ENCODE peak calls at places on chromosome 2, in eight cellular contexts. One of them, this sample, is unnamed.
A peak's percentile ranks its signal among the peaks of the same experiment; 100 is the strongest.

GRCh38 chr2:188524519-188525113 is 232.9 kb downstream of the GULP1 start:
- DNase-seq in DMS153: peak; percentile 3
- DNase-seq in HepG2: peak; percentile 53
- DNase-seq in substantia nigra: no peak
- DNase-seq in left lung: no peak
- DNase-seq in stimulated activated CD4-positive, alpha-beta T cell treated with anti-CD3 and anti-CD28 coated beads, TNF-alpha, amount 100 ng/mL, for 1 hour: no peak
- DNase-seq in globus pallidus: peak; percentile 28
- DNase-seq in mucosa of gallbladder: peak; percentile 17
- DNase-seq in this sample: no peak

GRCh38 chr2:240340361-240340761 is 95.1 kb upstream of the GPC1 start:
- DNase-seq in DMS153: no peak
- DNase-seq in HepG2: no peak
- DNase-seq in substantia nigra: no peak
- DNase-seq in left lung: peak; percentile 74
- DNase-seq in stimulated activated CD4-positive, alpha-beta T cell treated with anti-CD3 and anti-CD28 coated beads, TNF-alpha, amount 100 ng/mL, for 1 hour: no peak
- DNase-seq in globus pallidus: no peak
- DNase-seq in mucosa of gallbladder: no peak
- DNase-seq in this sample: no peak

GRCh38 chr2:191217580-191217979 is 27.6 kb upstream of the MYO1B start:
- DNase-seq in DMS153: no peak
- DNase-seq in HepG2: peak; percentile 35
- DNase-seq in substantia nigra: no peak
- DNase-seq in left lung: no peak
- DNase-seq in stimulated activated CD4-positive, alpha-beta T cell treated with anti-CD3 and anti-CD28 coated beads, TNF-alpha, amount 100 ng/mL, for 1 hour: no peak
- DNase-seq in globus pallidus: no peak
- DNase-seq in mucosa of gallbladder: no peak
- DNase-seq in this sample: no peak

GRCh38 chr2:181742908-181743722 is 62.8 kb upstream of the NEUROD1 start:
- DNase-seq in DMS153: peak; percentile 7
- DNase-seq in HepG2: peak; percentile 66
- DNase-seq in substantia nigra: peak; percentile 22
- DNase-seq in left lung: no peak
- DNase-seq in stimulated activated CD4-positive, alpha-beta T cell treated with anti-CD3 and anti-CD28 coated beads, TNF-alpha, amount 100 ng/mL, for 1 hour: no peak
- DNase-seq in globus pallidus: peak; percentile 65
- DNase-seq in mucosa of gallbladder: peak; percentile 38
- DNase-seq in this sample: no peak

GRCh38 chr2:3169106-3169870 is 208.3 kb downstream of the EIPR1 start:
- DNase-seq in DMS153: no peak
- DNase-seq in HepG2: no peak
- DNase-seq in substantia nigra: no peak
- DNase-seq in left lung: no peak
- DNase-seq in stimulated activated CD4-positive, alpha-beta T cell treated with anti-CD3 and anti-CD28 coated beads, TNF-alpha, amount 100 ng/mL, for 1 hour: no peak
- DNase-seq in globus pallidus: no peak
- DNase-seq in mucosa of gallbladder: no peak
- DNase-seq in this sample: no peak

GRCh38 chr2:167157523-167157922 is 269.2 kb downstream of the XIRP2 start:
- DNase-seq in DMS153: no peak
- DNase-seq in HepG2: no peak
- DNase-seq in substantia nigra: no peak
- DNase-seq in left lung: no peak
- DNase-seq in stimulated activated CD4-positive, alpha-beta T cell treated with anti-CD3 and anti-CD28 coated beads, TNF-alpha, amount 100 ng/mL, for 1 hour: no peak
- DNase-seq in globus pallidus: no peak
- DNase-seq in mucosa of gallbladder: no peak
- DNase-seq in this sample: no peak

GRCh38 chr2:230498506-230499107 is 82.6 kb downstream of the SP100 start:
- DNase-seq in DMS153: no peak
- DNase-seq in HepG2: no peak
- DNase-seq in substantia nigra: no peak
- DNase-seq in left lung: no peak
- DNase-seq in stimulated activated CD4-positive, alpha-beta T cell treated with anti-CD3 and anti-CD28 coated beads, TNF-alpha, amount 100 ng/mL, for 1 hour: no peak
- DNase-seq in globus pallidus: no peak
- DNase-seq in mucosa of gallbladder: no peak
- DNase-seq in this sample: no peak

GRCh38 chr2:42110287-42110973 is 58.7 kb upstream of the EML4 start:
- DNase-seq in DMS153: no peak
- DNase-seq in HepG2: no peak
- DNase-seq in substantia nigra: no peak
- DNase-seq in left lung: no peak
- DNase-seq in stimulated activated CD4-positive, alpha-beta T cell treated with anti-CD3 and anti-CD28 coated beads, TNF-alpha, amount 100 ng/mL, for 1 hour: no peak
- DNase-seq in globus pallidus: no peak
- DNase-seq in mucosa of gallbladder: no peak
- DNase-seq in this sample: no peak

GRCh38 chr2:20632446-20632990 is 18.4 kb downstream of the HS1BP3 start:
- DNase-seq in DMS153: no peak
- DNase-seq in HepG2: no peak
- DNase-seq in substantia nigra: no peak
- DNase-seq in left lung: peak; percentile 18
- DNase-seq in stimulated activated CD4-positive, alpha-beta T cell treated with anti-CD3 and anti-CD28 coated beads, TNF-alpha, amount 100 ng/mL, for 1 hour: no peak
- DNase-seq in globus pallidus: no peak
- DNase-seq in mucosa of gallbladder: no peak
- DNase-seq in this sample: no peak

GRCh38 chr2:129711816-129712420 is 267.5 kb upstream of the RAB6C start:
- DNase-seq in DMS153: no peak
- DNase-seq in HepG2: no peak
- DNase-seq in substantia nigra: no peak
- DNase-seq in left lung: no peak
- DNase-seq in stimulated activated CD4-positive, alpha-beta T cell treated with anti-CD3 and anti-CD28 coated beads, TNF-alpha, amount 100 ng/mL, for 1 hour: no peak
- DNase-seq in globus pallidus: no peak
- DNase-seq in mucosa of gallbladder: no peak
- DNase-seq in this sample: no peak

GRCh38 chr2:18105929-18106328 is 227.5 kb downstream of the KCNS3 start:
- DNase-seq in DMS153: no peak
- DNase-seq in HepG2: no peak
- DNase-seq in substantia nigra: no peak
- DNase-seq in left lung: no peak
- DNase-seq in stimulated activated CD4-positive, alpha-beta T cell treated with anti-CD3 and anti-CD28 coated beads, TNF-alpha, amount 100 ng/mL, for 1 hour: no peak
- DNase-seq in globus pallidus: no peak
- DNase-seq in mucosa of gallbladder: no peak
- DNase-seq in this sample: no peak

GRCh38 chr2:70887550-70888229 is 48.0 kb upstream of the ATP6V1B1 start:
- DNase-seq in DMS153: peak; percentile 63
- DNase-seq in HepG2: no peak
- DNase-seq in substantia nigra: no peak
- DNase-seq in left lung: peak; percentile 84
- DNase-seq in stimulated activated CD4-positive, alpha-beta T cell treated with anti-CD3 and anti-CD28 coated beads, TNF-alpha, amount 100 ng/mL, for 1 hour: no peak
- DNase-seq in globus pallidus: no peak
- DNase-seq in mucosa of gallbladder: no peak
- DNase-seq in this sample: no peak

GRCh38 chr2:44770221-44771187 is 171.0 kb upstream of the SIX3 start:
- DNase-seq in DMS153: peak; percentile 32
- DNase-seq in HepG2: no peak
- DNase-seq in substantia nigra: no peak
- DNase-seq in left lung: no peak
- DNase-seq in stimulated activated CD4-positive, alpha-beta T cell treated with anti-CD3 and anti-CD28 coated beads, TNF-alpha, amount 100 ng/mL, for 1 hour: no peak
- DNase-seq in globus pallidus: no peak
- DNase-seq in mucosa of gallbladder: no peak
- DNase-seq in this sample: no peak

GRCh38 chr2:72028351-72028995 is 119.2 kb downstream of the CYP26B1 start:
- DNase-seq in DMS153: no peak
- DNase-seq in HepG2: no peak
- DNase-seq in substantia nigra: no peak
- DNase-seq in left lung: peak; percentile 57
- DNase-seq in stimulated activated CD4-positive, alpha-beta T cell treated with anti-CD3 and anti-CD28 coated beads, TNF-alpha, amount 100 ng/mL, for 1 hour: no peak
- DNase-seq in globus pallidus: no peak
- DNase-seq in mucosa of gallbladder: peak; percentile 5
- DNase-seq in this sample: no peak

GRCh38 chr2:65710779-65711295 is 278.4 kb upstream of the SPRED2 start:
- DNase-seq in DMS153: no peak
- DNase-seq in HepG2: peak; percentile 16
- DNase-seq in substantia nigra: no peak
- DNase-seq in left lung: no peak
- DNase-seq in stimulated activated CD4-positive, alpha-beta T cell treated with anti-CD3 and anti-CD28 coated beads, TNF-alpha, amount 100 ng/mL, for 1 hour: no peak
- DNase-seq in globus pallidus: no peak
- DNase-seq in mucosa of gallbladder: no peak
- DNase-seq in this sample: no peak

GRCh38 chr2:173087214-173087581 is 11.6 kb downstream of the MAP3K20 start:
- DNase-seq in DMS153: no peak
- DNase-seq in HepG2: no peak
- DNase-seq in substantia nigra: no peak
- DNase-seq in left lung: no peak
- DNase-seq in stimulated activated CD4-positive, alpha-beta T cell treated with anti-CD3 and anti-CD28 coated beads, TNF-alpha, amount 100 ng/mL, for 1 hour: no peak
- DNase-seq in globus pallidus: no peak
- DNase-seq in mucosa of gallbladder: no peak
- DNase-seq in this sample: no peak

GRCh38 chr2:240629968-240630770 is 4.9 kb downstream of the GPR35 start:
- DNase-seq in DMS153: no peak
- DNase-seq in HepG2: no peak
- DNase-seq in substantia nigra: no peak
- DNase-seq in left lung: peak; percentile 78
- DNase-seq in stimulated activated CD4-positive, alpha-beta T cell treated with anti-CD3 and anti-CD28 coated beads, TNF-alpha, amount 100 ng/mL, for 1 hour: no peak
- DNase-seq in globus pallidus: no peak
- DNase-seq in mucosa of gallbladder: no peak
- DNase-seq in this sample: no peak

GRCh38 chr2:81266106-81266505 is 961.6 kb upstream of the LRRTM1 start:
- DNase-seq in DMS153: no peak
- DNase-seq in HepG2: peak; percentile 18
- DNase-seq in substantia nigra: no peak
- DNase-seq in left lung: no peak
- DNase-seq in stimulated activated CD4-positive, alpha-beta T cell treated with anti-CD3 and anti-CD28 coated beads, TNF-alpha, amount 100 ng/mL, for 1 hour: no peak
- DNase-seq in globus pallidus: peak; percentile 2
- DNase-seq in mucosa of gallbladder: no peak
- DNase-seq in this sample: no peak

GRCh38 chr2:46114981-46115380 is 182.2 kb upstream of the EPAS1 start:
- DNase-seq in DMS153: no peak
- DNase-seq in HepG2: no peak
- DNase-seq in substantia nigra: no peak
- DNase-seq in left lung: no peak
- DNase-seq in stimulated activated CD4-positive, alpha-beta T cell treated with anti-CD3 and anti-CD28 coated beads, TNF-alpha, amount 100 ng/mL, for 1 hour: no peak
- DNase-seq in globus pallidus: no peak
- DNase-seq in mucosa of gallbladder: no peak
- DNase-seq in this sample: no peak

GRCh38 chr2:199798881-199799580 is 52.0 kb downstream of the FTCDNL1 start:
- DNase-seq in DMS153: no peak
- DNase-seq in HepG2: no peak
- DNase-seq in substantia nigra: peak; percentile 51
- DNase-seq in left lung: no peak
- DNase-seq in stimulated activated CD4-positive, alpha-beta T cell treated with anti-CD3 and anti-CD28 coated beads, TNF-alpha, amount 100 ng/mL, for 1 hour: no peak
- DNase-seq in globus pallidus: peak; percentile 86
- DNase-seq in mucosa of gallbladder: peak; percentile 17
- DNase-seq in this sample: no peak

GRCh38 chr2:20717641-20718040 is 50.7 kb downstream of the GDF7 start:
- DNase-seq in DMS153: no peak
- DNase-seq in HepG2: peak; percentile 67
- DNase-seq in substantia nigra: no peak
- DNase-seq in left lung: no peak
- DNase-seq in stimulated activated CD4-positive, alpha-beta T cell treated with anti-CD3 and anti-CD28 coated beads, TNF-alpha, amount 100 ng/mL, for 1 hour: no peak
- DNase-seq in globus pallidus: no peak
- DNase-seq in mucosa of gallbladder: no peak
- DNase-seq in this sample: no peak

This sample was measured in activated naive CD8-positive, alpha-beta T cell treated with anti-CD3 and anti-CD28 coated beads, Interleukin-2, amount 50 U/mL, for 16 hours.